ENCODE peak calls at places on chromosomes 13 and 19, in four cellular contexts. M, P, N and R are unnamed samples.
A peak's percentile ranks its signal among the peaks of the same experiment; 100 is the strongest.

GRCh38 chr13:40665754-40666057 is 735 bp downstream of the FOXO1 start:
- DNase-seq in P (no peak), N (no peak), M (peak; percentile 35), R (peak; percentile 69)

GRCh38 chr13:19062801-19063200 is 118.8 kb downstream of the TUBA3C start:
- DNase-seq in M (no peak), N (no peak), P (no peak), R (no peak)

GRCh38 chr19:19545128-19545591 is 7.1 kb downstream of the CILP2 start:
- DNase-seq in P (no peak), N (no peak), M (peak; percentile 8), R (no peak)

GRCh38 chr19:15195381-15195964 is 5.3 kb downstream of the NOTCH3 start:
- DNase-seq in N (no peak), P (no peak), M (peak; percentile 64), R (peak; percentile 80)

GRCh38 chr13:51906581-51906980 is 44.8 kb downstream of the CCDC70 start:
- DNase-seq in P (no peak), N (peak; percentile 89), M (peak; percentile 79), R (no peak)

GRCh38 chr13:57629821-57630235 is 1.7 kb upstream of the PCDH17 start:
- DNase-seq in P (no peak), N (peak; percentile 82), M (peak; percentile 98), R (peak; percentile 93)

GRCh38 chr19:14343286-14343685 is 38.0 kb upstream of the ADGRE5 start:
- DNase-seq in P (no peak), M (peak; percentile 53), N (no peak), R (no peak)

GRCh38 chr13:40946485-40946884 is 72.6 kb downstream of the ELF1 start:
- DNase-seq in N (no peak), P (no peak), M (no peak), R (no peak)

GRCh38 chr13:73428706-73429105 is 369.9 kb downstream of the KLF5 start:
- DNase-seq in P (no peak), M (no peak), N (no peak), R (no peak)

GRCh38 chr19:42111384-42111783 is 20.9 kb downstream of the POU2F2 start:
- DNase-seq in P (no peak), M (no peak), N (no peak), R (no peak)

GRCh38 chr13:74067818-74068217 is 66.4 kb downstream of the KLF12 start:
- DNase-seq in N (no peak), P (no peak), M (no peak), R (no peak)

GRCh38 chr13:74889321-74889720 is 592.6 kb downstream of the TBC1D4 start:
- DNase-seq in M (no peak), N (peak; percentile 8), P (no peak), R (no peak)

GRCh38 chr13:33178197-33178699 is 107.3 kb downstream of the STARD13 start:
- DNase-seq in N (no peak), M (no peak), P (no peak), R (no peak)

GRCh38 chr13:98142427-98143156 is at the start of gene FARP1:
- DNase-seq in N (peak; percentile 88), P (no peak), M (peak; percentile 90), R (peak; percentile 92)

GRCh38 chr13:27043013-27043412 is 128.6 kb downstream of the USP12 start:
- DNase-seq in P (peak; percentile 96), N (no peak), M (peak; percentile 26), R (no peak)

GRCh38 chr13:33441015-33441414 is 155.5 kb upstream of the STARD13 start:
- DNase-seq in P (no peak), M (peak; percentile 23), N (peak; percentile 6), R (peak; percentile 37)

GRCh38 chr13:114115796-114116195 is 16.6 kb downstream of the RASA3 start:
- DNase-seq in P (no peak), M (no peak), N (no peak), R (no peak)

GRCh38 chr13:73683746-73684145 is 450.5 kb downstream of the KLF12 start:
- DNase-seq in P (no peak), N (no peak), M (no peak), R (no peak)

GRCh38 chr13:95256086-95256485 is 45.2 kb downstream of the ABCC4 start:
- DNase-seq in P (peak; percentile 59), M (no peak), N (no peak), R (no peak)

GRCh38 chr19:18590273-18591272 is 2.0 kb downstream of the REX1BD start:
- DNase-seq in M (peak; percentile 98), N (no peak), P (no peak), R (no peak)

GRCh38 chr13:21075303-21076264 is 14.2 kb upstream of the LATS2 start:
- DNase-seq in P (no peak), M (no peak), N (no peak), R (no peak)

GRCh38 chr19:52170304-52170703 is 1.1 kb downstream of the ZNF836 start:
- DNase-seq in M (no peak), P (no peak), N (no peak), R (no peak)

GRCh38 chr13:28657784-28658538 is 969 bp upstream of the POMP start:
- DNase-seq in N (no peak), P (no peak), M (no peak), R (no peak)

GRCh38 chr13:113997845-113998751 is 24.2 kb upstream of the C13orf46 start:
- DNase-seq in P (peak; percentile 37), M (peak; percentile 66), N (no peak), R (no peak)

GRCh38 chr19:1471514-1472107 is 7.4 kb downstream of the C19orf25 start:
- DNase-seq in P (no peak), M (no peak), N (no peak), R (peak; percentile 67)

GRCh38 chr13:28584873-28585317 is 74.0 kb upstream of the POMP start:
- DNase-seq in M (no peak), N (no peak), P (no peak), R (no peak)

GRCh38 chr13:47110833-47111240 is 214.0 kb upstream of the HTR2A start:
- DNase-seq in N (no peak), M (no peak), P (no peak), R (no peak)

GRCh38 chr19:58466760-58467589 is at the start of gene ZNF324:
- DNase-seq in N (peak; percentile 98), P (peak; percentile 84), M (peak; percentile 99), R (peak; percentile 99)